ENCODE peak calls at places on chromosomes 3 and 15, in seven cellular contexts. O is A673, P is GM23248, E is ovary, X is IMR-90, U is endothelial cell of umbilical vein, M is pancreas. B is an unnamed sample.
A peak's percentile ranks its signal among the peaks of the same experiment; 100 is the strongest.

GRCh38 chr3:99895706-99896441 is 78.2 kb downstream of the CMSS1 start:
- DNase-seq in O (peak; percentile 91), U (peak; percentile 85), E (no peak), P (peak; percentile 94), X (peak; percentile 95), M (no peak), B (no peak)

GRCh38 chr3:71050521-71051258 is 532.8 kb downstream of the FOXP1 start:
- DNase-seq in X (peak; percentile 62), O (peak; percentile 83), P (no peak), U (peak; percentile 91), E (no peak), M (no peak), B (no peak)

GRCh38 chr3:29065211-29065785 is 215.6 kb upstream of the RBMS3 start:
- DNase-seq in U (peak; percentile 100), X (peak; percentile 99), P (peak; percentile 98), M (peak; percentile 54), E (peak; percentile 48), O (peak; percentile 77), B (peak; percentile 21)

GRCh38 chr3:71102111-71103039 is 481.2 kb downstream of the FOXP1 start:
- DNase-seq in X (peak; percentile 99), M (no peak), O (peak; percentile 17), U (peak; percentile 91), P (peak; percentile 96), E (no peak), B (no peak)

GRCh38 chr15:64855206-64856000 is 13.7 kb downstream of the PLEKHO2 start:
- DNase-seq in M (no peak), O (no peak), E (no peak), U (no peak), X (peak; percentile 65), P (peak; percentile 76), B (no peak)

GRCh38 chr15:90583471-90584252 is 53.9 kb downstream of the CRTC3 start:
- DNase-seq in M (no peak), P (no peak), O (no peak), E (no peak), X (no peak), U (no peak), B (no peak)

GRCh38 chr15:77032052-77032646 is 37.2 kb downstream of the PSTPIP1 start:
- DNase-seq in X (no peak), P (no peak), O (no peak), E (peak; percentile 19), M (peak; percentile 12), U (no peak), B (no peak)

GRCh38 chr15:88376574-88377174 is 90.5 kb downstream of the MRPL46 start:
- DNase-seq in M (no peak), X (peak; percentile 54), E (no peak), P (peak; percentile 89), U (no peak), O (no peak), B (no peak)

GRCh38 chr3:152299243-152299976 is 30.7 kb downstream of the MBNL1 start:
- DNase-seq in M (no peak), P (peak; percentile 65), E (no peak), O (no peak), U (no peak), X (no peak), B (no peak)

GRCh38 chr3:25027639-25028038 is 400.4 kb upstream of the RARB start:
- DNase-seq in O (no peak), X (no peak), M (no peak), U (no peak), E (no peak), P (no peak), B (no peak)

GRCh38 chr3:38327335-38328009 is 19.1 kb upstream of the XYLB start:
- DNase-seq in M (no peak), P (peak; percentile 73), E (no peak), O (no peak), X (peak; percentile 56), U (peak; percentile 14), B (no peak)

GRCh38 chr15:100893964-100894295 is 14.3 kb downstream of the ALDH1A3 start:
- DNase-seq in U (no peak), X (no peak), E (no peak), P (no peak), O (no peak), M (no peak), B (no peak)

GRCh38 chr15:92415639-92416297 is 22.1 kb downstream of the ST8SIA2 start:
- DNase-seq in U (no peak), O (no peak), X (no peak), M (no peak), P (no peak), E (no peak), B (no peak)

GRCh38 chr3:15630646-15631350 is 29.3 kb downstream of the BTD start:
- DNase-seq in O (peak; percentile 39), U (peak; percentile 94), E (no peak), P (peak; percentile 85), X (peak; percentile 87), M (no peak), B (no peak)

GRCh38 chr3:151434151-151434890 is 26.5 kb downstream of the IGSF10 start:
- DNase-seq in M (no peak), P (peak; percentile 96), O (peak; percentile 15), X (peak; percentile 94), E (no peak), U (no peak), B (no peak)

GRCh38 chr3:158560979-158561378 is 10.0 kb upstream of the MLF1 start:
- DNase-seq in U (no peak), M (no peak), P (no peak), X (peak; percentile 2), O (no peak), E (no peak), B (no peak)

GRCh38 chr3:23659274-23659673 is 146.5 kb upstream of the UBE2E1 start:
- DNase-seq in P (no peak), M (no peak), U (no peak), X (no peak), E (no peak), O (no peak), B (no peak)

GRCh38 chr15:33524274-33524673 is 213.5 kb downstream of the RYR3 start:
- DNase-seq in P (no peak), E (no peak), M (no peak), X (no peak), O (no peak), U (no peak), B (no peak)

GRCh38 chr3:102979682-102980378 is 545.0 kb downstream of the ZPLD1 start:
- DNase-seq in M (peak; percentile 71), X (peak; percentile 84), U (peak; percentile 46), O (no peak), E (peak; percentile 81), P (peak; percentile 93), B (peak; percentile 86)

GRCh38 chr3:50268703-50269451 is at the start of gene SEMA3B:
- DNase-seq in P (peak; percentile 74), E (peak; percentile 76), U (no peak), M (peak; percentile 95), X (no peak), O (no peak), B (peak; percentile 66)
- H3K4me3 ChIP-seq in P (peak within 1 kb of the TSS; percentile 43), E (peak within 1 kb of the TSS; percentile 42), U (no peak within 1 kb of the TSS), M (peak within 1 kb of the TSS; percentile 40), X (peak within 1 kb of the TSS; percentile 31), O (no peak within 1 kb of the TSS), B (peak within 1 kb of the TSS; percentile 47)

DNA sequence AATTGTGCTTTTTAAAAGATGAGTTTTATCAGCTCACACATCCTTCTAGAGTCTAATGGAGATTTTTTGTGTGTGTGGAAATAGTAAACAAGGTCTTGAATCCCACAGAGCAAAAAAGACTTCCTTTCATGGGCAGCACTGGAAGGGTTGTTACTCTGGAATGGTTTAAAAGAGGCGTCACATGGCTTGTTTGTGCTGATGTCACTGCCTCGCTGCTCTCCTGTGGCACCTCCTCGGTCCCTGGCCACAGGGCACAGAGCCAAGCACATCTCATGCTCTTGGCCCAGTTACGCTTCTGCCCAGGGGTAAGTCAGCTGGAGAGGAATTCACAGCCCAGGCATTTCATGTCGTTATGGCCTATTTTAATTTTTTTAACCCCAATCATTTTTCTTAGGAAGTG is 53.2 kb downstream of the PGPEP1L start:
- DNase-seq in M (no peak), X (peak; percentile 88), P (peak; percentile 89), E (peak; percentile 71), U (no peak), O (no peak), B (peak; percentile 85)
- H3K4me1 ChIP-seq in M (peaks cover 36% of the 10 kb centered on the region), X (peaks cover 28% of the 10 kb centered on the region), P (peaks cover 13% of the 10 kb centered on the region), E (peaks cover 46% of the 10 kb centered on the region), U (peaks cover 3% of the 10 kb centered on the region), O (no peaks in the 10 kb centered on the region), B (peaks cover 16% of the 10 kb centered on the region)

GRCh38 chr15:55530861-55531313 is 22.9 kb upstream of the DNAAF4 start:
- DNase-seq in O (no peak), U (no peak), P (peak; percentile 64), M (no peak), X (peak; percentile 68), E (no peak), B (no peak)
- H3K4me3 ChIP-seq in O (no peak overlapping the region), U (no peak overlapping the region), P (no peak overlapping the region), M (no peak overlapping the region), X (no peak overlapping the region), E (no peak overlapping the region), B (no peak overlapping the region)

GRCh38 chr3:46209053-46209452 is 940 bp upstream of the CCR1 start:
- DNase-seq in U (no peak), E (no peak), X (no peak), M (no peak), P (no peak), O (no peak), B (no peak)
- H3K4me1 ChIP-seq in U (no peaks in the 10 kb centered on the region), E (no peaks in the 10 kb centered on the region), X (peaks cover 6% of the 10 kb centered on the region), M (no peaks in the 10 kb centered on the region), P (peaks cover 10% of the 10 kb centered on the region), O (no peaks in the 10 kb centered on the region), B (peaks cover 57% of the 10 kb centered on the region)

GRCh38 chr3:174439621-174440349 is 419.3 kb upstream of the NAALADL2 start:
- DNase-seq in O (peak; percentile 33), P (peak; percentile 97), X (peak; percentile 98), U (peak; percentile 84), M (peak; percentile 17), E (peak; percentile 22), B (no peak)

GRCh38 chr3:174440741-174441587 is 418.2 kb upstream of the NAALADL2 start:
- DNase-seq in E (peak; percentile 94), U (peak; percentile 90), O (peak; percentile 90), P (peak; percentile 98), X (peak; percentile 92), M (peak; percentile 85), B (peak; percentile 85)

GRCh38 chr3:174440350-174440716 is 418.8 kb upstream of the NAALADL2 start:
- DNase-seq in X (peak; percentile 70), E (peak; percentile 46), P (peak; percentile 83), M (peak; percentile 15), O (peak; percentile 44), U (no peak), B (no peak)

GRCh38 chr3:174441588-174442316 is 417.4 kb upstream of the NAALADL2 start:
- DNase-seq in M (no peak), P (peak; percentile 57), O (peak; percentile 4), E (no peak), X (no peak), U (peak; percentile 54), B (no peak)

GRCh38 chr3:174442317-174442682 is 416.8 kb upstream of the NAALADL2 start:
- DNase-seq in E (no peak), P (peak; percentile 60), M (no peak), X (no peak), O (no peak), U (no peak), B (no peak)
- H3K4me3 ChIP-seq in E (peak overlapping the region; percentile 74), P (peak overlapping the region; percentile 89), M (peak overlapping the region; percentile 55), X (peak overlapping the region; percentile 73), O (peak overlapping the region; percentile 89), U (no peak overlapping the region), B (peak overlapping the region; percentile 77)

DNA sequence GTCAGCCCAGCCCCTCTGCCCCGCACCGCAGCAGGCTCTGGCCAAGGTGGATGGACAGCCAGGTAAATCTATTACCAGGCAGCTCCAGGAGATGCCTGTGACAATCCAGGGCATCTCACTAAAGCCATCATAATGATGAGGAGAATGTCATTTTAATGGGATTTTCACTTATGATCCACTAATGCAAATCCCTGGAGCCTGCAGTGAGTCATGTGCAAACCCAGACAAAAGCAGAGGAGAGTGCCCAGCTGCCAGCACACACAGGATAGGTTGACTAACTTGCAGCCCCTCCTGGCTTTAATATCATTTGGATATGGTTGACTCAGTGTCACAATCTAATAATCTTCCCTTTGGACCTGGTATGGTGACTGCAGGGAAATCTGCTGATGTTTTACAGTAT is 206.9 kb upstream of the TRIM42 start:
- DNase-seq in E (no peak), P (peak; percentile 13), O (peak; percentile 37), U (no peak), M (no peak), X (no peak), B (no peak)
- H3K4me1 ChIP-seq in E (no peaks in the 10 kb centered on the region), P (no peaks in the 10 kb centered on the region), O (no peaks in the 10 kb centered on the region), U (no peaks in the 10 kb centered on the region), M (no peaks in the 10 kb centered on the region), X (no peaks in the 10 kb centered on the region), B (peaks cover 6% of the 10 kb centered on the region)